ENCODE peak calls at places on chromosomes 13 and 19, in six cellular contexts. A is foreskin fibroblast; R is A549; S is osteocyte; F is C1 segment of cervical spinal cord; P is activated CD4-positive, alpha-beta T cell treated with anti-CD3 and anti-CD28 coated beads, Interleukin-2, amount 10 ng/mL, durations not matched to agents 7 days and 5 days. K is an unnamed sample.

GRCh38 chr13:30204564-30204963 is 102.8 kb downstream of the KATNAL1 start:
- DNase-seq in F (no peak), P (no peak), A (no peak), S (no peak), R (no peak), K (no peak)

GRCh38 chr13:109787135-109787954 is 962 bp upstream of the IRS2 start:
- DNase-seq in P (peak; percentile 28), S (no peak), A (peak; percentile 73), R (no peak), F (no peak), K (no peak)

GRCh38 chr13:44136693-44137268 is 236.8 kb upstream of the SERP2 start:
- DNase-seq in A (peak; percentile 51), F (no peak), P (no peak), S (peak; percentile 2), R (no peak), K (no peak)

GRCh38 chr19:13985771-13986347 is 20.3 kb downstream of the RFX1 start:
- DNase-seq in P (no peak), R (no peak), S (no peak), A (no peak), F (no peak), K (no peak)

GRCh38 chr13:100722517-100722916 is 47.9 kb upstream of the TMTC4 start:
- DNase-seq in R (peak; percentile 1), S (no peak), A (no peak), P (no peak), F (no peak), K (no peak)

GRCh38 chr13:52459668-52460067 is 4.4 kb downstream of the CKAP2 start:
- DNase-seq in R (no peak), A (peak; percentile 81), S (no peak), P (no peak), F (no peak), K (no peak)

GRCh38 chr19:19662866-19663291 is 597 bp downstream of the ATP13A1 start:
- DNase-seq in F (no peak), R (no peak), A (peak; percentile 66), P (no peak), S (no peak), K (no peak)

GRCh38 chr13:69008503-69008902 is 1099.1 kb upstream of the ATXN8OS start:
- DNase-seq in A (no peak), F (no peak), P (no peak), R (peak; percentile 1), S (no peak), K (no peak)

GRCh38 chr13:35621989-35622388 is 145.5 kb upstream of the MAB21L1 start:
- DNase-seq in A (peak; percentile 78), R (peak; percentile 1), F (no peak), P (no peak), S (no peak), K (no peak)

GRCh38 chr13:99303863-99304521 is 3.2 kb downstream of the GPR183 start:
- DNase-seq in A (no peak), S (no peak), F (peak; percentile 10), P (peak; percentile 58), R (no peak), K (no peak)

K was measured in substantia nigra.